ENCODE peak calls at places on chromosomes 12 and 14, in ten cellular contexts. L is hepatocyte, J is neural progenitor cell, N is lower lobe of right lung, G is choroid plexus epithelial cell, X is fibroblast of mammary gland, D is left ventricle myocardium inferior, B is fibroblast of pulmonary artery, A is uterus, C is GM23338. F is an unnamed sample.

GRCh38 chr14:85604671-85605070 is 74.7 kb downstream of the FLRT2 start:
- DNase-seq in L (no peak), J (no peak), N (no peak), G (no peak), X (no peak), D (no peak), B (no peak), A (no peak), C (no peak), F (no peak)

GRCh38 chr14:33765251-33765650 is 185.6 kb downstream of the EGLN3 start:
- DNase-seq in L (peak; percentile 20), J (peak; percentile 91), N (no peak), G (peak; percentile 66), X (no peak), D (peak; percentile 19), B (peak; percentile 83), A (no peak), C (peak; percentile 70), F (no peak)

GRCh38 chr14:88248606-88249005 is 74.5 kb downstream of the KCNK10 start:
- DNase-seq in L (peak; percentile 36), J (no peak), N (no peak), G (peak; percentile 14), X (peak; percentile 0), D (no peak), B (peak; percentile 79), A (no peak), C (no peak), F (peak; percentile 27)

GRCh38 chr14:75223664-75224154 is 47.3 kb upstream of the TMED10 start:
- DNase-seq in L (no peak), J (peak; percentile 79), N (peak; percentile 66), G (peak; percentile 32), X (no peak), D (peak; percentile 30), B (no peak), A (no peak), C (peak; percentile 56), F (no peak)

GRCh38 chr12:92290016-92290685 is 144.5 kb upstream of the BTG1 start:
- DNase-seq in L (no peak), J (no peak), N (no peak), G (no peak), X (peak; percentile 56), D (no peak), B (peak; percentile 54), A (no peak), C (no peak), F (peak; percentile 63)

GRCh38 chr14:67526676-67527459 is 6.2 kb upstream of the PLEKHH1 start:
- DNase-seq in L (peak; percentile 68), J (peak; percentile 68), N (no peak), G (peak; percentile 71), X (peak; percentile 54), D (no peak), B (peak; percentile 63), A (peak; percentile 35), C (peak; percentile 89), F (peak; percentile 73)

GRCh38 chr12:132257955-132258490 is 71.4 kb downstream of the GALNT9 start:
- DNase-seq in L (no peak), J (no peak), N (no peak), G (no peak), X (no peak), D (no peak), B (no peak), A (no peak), C (no peak), F (no peak)

GRCh38 chr12:106205208-106206069 is 42.4 kb downstream of the CKAP4 start:
- DNase-seq in L (no peak), J (peak; percentile 24), N (no peak), G (no peak), X (no peak), D (peak; percentile 68), B (no peak), A (no peak), C (peak; percentile 25), F (peak; percentile 43)

DNA sequence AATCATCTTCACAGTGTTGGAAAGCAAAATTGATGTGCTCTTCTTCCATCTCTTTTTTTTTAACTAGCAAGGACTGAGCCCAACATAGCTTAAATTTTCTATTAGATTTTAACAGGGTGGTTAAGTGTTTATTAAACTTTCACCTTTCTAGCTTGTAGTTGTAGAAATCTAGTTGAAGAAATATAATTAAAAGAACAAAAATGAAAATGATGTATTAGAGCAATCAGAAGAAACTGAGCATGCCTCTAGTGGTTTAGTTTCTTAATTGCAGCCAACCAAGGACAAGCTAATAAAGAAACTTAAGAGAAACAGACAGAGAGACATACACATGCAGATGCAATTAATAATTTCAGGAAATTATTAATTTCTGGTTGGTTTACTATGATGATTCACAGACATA is 673.0 kb upstream of the LMO3 start:
- DNase-seq in L (no peak), J (no peak), N (no peak), G (peak; percentile 1), X (no peak), D (no peak), B (no peak), A (no peak), C (peak; percentile 26), F (peak; percentile 19)
- TF ChIP-seq CTCF in L (peak; percentile 39), J (peak; percentile 55), N (no peak), G (peak; percentile 18), X (no peak), D (peak; percentile 12), B (no peak), A (no peak), C (peak; percentile 64), F (peak; percentile 48)

DNA sequence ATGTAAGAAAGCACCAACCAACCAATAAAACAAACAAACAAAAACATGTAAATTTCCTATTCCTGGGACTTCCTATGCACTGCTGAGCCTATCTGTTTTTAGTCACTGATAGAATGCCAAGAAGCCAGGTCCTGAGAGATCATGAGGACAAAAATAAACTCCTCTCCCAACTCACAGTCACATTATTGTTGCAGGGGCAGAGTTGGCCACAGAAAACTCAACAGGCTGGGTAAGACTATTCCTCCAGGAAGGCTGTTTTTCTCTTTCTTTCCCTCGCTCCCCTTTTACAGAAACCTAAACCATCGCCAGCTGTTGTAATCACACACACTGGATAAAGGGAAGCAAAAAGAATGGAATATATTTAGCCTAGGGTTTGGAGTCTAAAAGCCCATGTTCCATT is 55.8 kb upstream of the METAP2 start:
- DNase-seq in L (no peak), J (no peak), N (no peak), G (no peak), X (no peak), D (no peak), B (no peak), A (no peak), C (no peak), F (no peak)
- H3K4me3 ChIP-seq in L (no peak overlapping the region), J (no peak overlapping the region), N (no peak overlapping the region), G (no peak overlapping the region), X (no peak overlapping the region), D (peak overlapping the region; percentile 39), B (no peak overlapping the region), A (no peak overlapping the region), C (no peak overlapping the region), F (no peak overlapping the region)

GRCh38 chr12:33825986-33826602 is 196.2 kb upstream of the ALG10 start:
- DNase-seq in L (no peak), J (no peak), N (no peak), G (no peak), X (no peak), D (no peak), B (no peak), A (no peak), C (no peak), F (no peak)

GRCh38 chr12:33825442-33825841 is 196.9 kb upstream of the ALG10 start:
- DNase-seq in L (no peak), J (no peak), N (no peak), G (peak; percentile 19), X (no peak), D (no peak), B (no peak), A (no peak), C (no peak), F (peak; percentile 32)

GRCh38 chr12:33830070-33830469 is 192.2 kb upstream of the ALG10 start:
- DNase-seq in L (no peak), J (no peak), N (no peak), G (no peak), X (no peak), D (no peak), B (no peak), A (no peak), C (no peak), F (no peak)

GRCh38 chr12:33832900-33833299 is 189.4 kb upstream of the ALG10 start:
- DNase-seq in L (no peak), J (no peak), N (no peak), G (no peak), X (no peak), D (no peak), B (no peak), A (no peak), C (no peak), F (no peak)

DNA sequence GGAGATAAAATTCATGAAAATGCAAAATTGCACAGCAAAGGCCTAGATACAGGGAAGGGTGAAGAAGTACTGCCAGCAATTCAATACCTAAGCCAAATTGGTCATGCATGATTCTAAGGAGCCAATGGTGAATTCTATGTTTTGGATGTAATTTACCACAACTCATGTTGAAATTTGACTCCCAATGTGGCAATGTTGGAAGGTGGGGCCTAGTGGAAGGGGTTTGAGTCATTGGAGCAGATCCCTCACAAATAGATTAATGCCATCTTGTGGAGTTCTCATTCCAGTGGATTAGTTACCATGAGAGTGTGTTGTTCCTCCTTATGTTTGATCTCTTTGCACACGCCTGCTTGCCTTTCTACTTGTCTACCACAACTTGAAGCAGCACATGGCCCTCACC is 194.0 kb upstream of the ALG10 start:
- DNase-seq in L (no peak), J (no peak), N (no peak), G (no peak), X (peak; percentile 6), D (no peak), B (no peak), A (no peak), C (no peak), F (peak; percentile 29)
- TF ChIP-seq CTCF in L (no peak), J (no peak), N (no peak), G (no peak), X (no peak), D (no peak), B (no peak), A (no peak), C (no peak), F (no peak)

GRCh38 chr14:74216671-74217070 is 22.6 kb upstream of the VSX2 start:
- DNase-seq in L (no peak), J (no peak), N (no peak), G (no peak), X (no peak), D (no peak), B (no peak), A (no peak), C (no peak), F (no peak)

GRCh38 chr14:74207943-74208342 is 31.3 kb upstream of the VSX2 start:
- DNase-seq in L (no peak), J (peak; percentile 79), N (no peak), G (no peak), X (peak; percentile 5), D (no peak), B (peak; percentile 3), A (no peak), C (peak; percentile 86), F (peak; percentile 3)

GRCh38 chr14:74213907-74214803 is 25.1 kb upstream of the VSX2 start:
- DNase-seq in L (no peak), J (peak; percentile 56), N (no peak), G (no peak), X (no peak), D (no peak), B (no peak), A (no peak), C (peak; percentile 24), F (no peak)

GRCh38 chr14:74217672-74218448 is 21.4 kb upstream of the VSX2 start:
- DNase-seq in L (peak; percentile 84), J (peak; percentile 91), N (peak; percentile 82), G (peak; percentile 70), X (peak; percentile 47), D (peak; percentile 63), B (peak; percentile 66), A (no peak), C (peak; percentile 91), F (peak; percentile 60)

GRCh38 chr14:74211945-74212580 is 27.2 kb upstream of the VSX2 start:
- DNase-seq in L (no peak), J (no peak), N (no peak), G (no peak), X (peak; percentile 22), D (no peak), B (no peak), A (no peak), C (no peak), F (no peak)
- H3K4me3 ChIP-seq in L (no peak overlapping the region), J (no peak overlapping the region), N (no peak overlapping the region), G (no peak overlapping the region), X (no peak overlapping the region), D (no peak overlapping the region), B (no peak overlapping the region), A (no peak overlapping the region), C (no peak overlapping the region), F (no peak overlapping the region)